ENCODE peak calls at places on chromosome 9, in eight cellular contexts. B is bronchial epithelial cell, T is Panc1, O is OCI-LY7, X is neural progenitor cell, L is uterus, J is GM23248, N is mammary epithelial cell. C is an unnamed sample.

GRCh38 chr9:112334319-112334828 is 955 bp upstream of the PTBP3 start:
- DNase-seq in L (no peak), T (no peak), O (peak), N (peak), J (peak), B (peak), X (peak), C (no peak)

GRCh38 chr9:37678789-37679273 is 28.1 kb downstream of the FRMPD1 start:
- DNase-seq in X (no peak), J (no peak), L (no peak), N (no peak), O (no peak), T (no peak), B (no peak), C (no peak)

GRCh38 chr9:14309403-14309802 is 4.5 kb downstream of the NFIB start:
- DNase-seq in B (peak), O (no peak), J (no peak), T (no peak), X (no peak), N (peak), L (no peak), C (peak)

GRCh38 chr9:9560382-9561035 is 1052.3 kb downstream of the PTPRD start:
- DNase-seq in O (no peak), N (no peak), T (no peak), J (no peak), X (no peak), L (no peak), B (no peak), C (no peak)

GRCh38 chr9:16901589-16901988 is 31.1 kb upstream of the BNC2 start:
- DNase-seq in X (no peak), O (no peak), T (no peak), L (no peak), N (peak), J (peak), B (peak), C (no peak)

GRCh38 chr9:129885018-129885669 is 49.9 kb downstream of the USP20 start:
- DNase-seq in N (no peak), X (peak), O (peak), T (no peak), B (no peak), L (peak), J (peak), C (no peak)

GRCh38 chr9:85040806-85041575 is 371.5 kb downstream of the NTRK2 start:
- DNase-seq in T (no peak), J (no peak), B (peak), X (no peak), L (no peak), N (no peak), O (no peak), C (no peak)

GRCh38 chr9:136587145-136587943 is 41.5 kb upstream of the NOTCH1 start:
- DNase-seq in N (no peak), X (peak), J (peak), O (no peak), B (no peak), L (peak), T (no peak), C (no peak)

GRCh38 chr9:98460704-98461103 is 205.3 kb upstream of the TBC1D2 start:
- DNase-seq in L (no peak), N (no peak), J (no peak), T (no peak), X (no peak), B (no peak), O (no peak), C (no peak)

GRCh38 chr9:27726244-27727141 is 153.2 kb upstream of the C9orf72 start:
- DNase-seq in O (peak), X (peak), T (peak), J (peak), L (peak), B (peak), N (peak), C (peak)

GRCh38 chr9:37550781-37551180 is 25.4 kb downstream of the FBXO10 start:
- DNase-seq in N (no peak), B (no peak), O (no peak), X (no peak), J (peak), L (no peak), T (no peak), C (no peak)

GRCh38 chr9:133106511-133107244 is 14.4 kb downstream of the RALGDS start:
- DNase-seq in X (no peak), T (no peak), N (no peak), B (no peak), O (no peak), J (no peak), L (peak), C (no peak)

GRCh38 chr9:4066120-4066519 is 233.7 kb downstream of the GLIS3 start:
- DNase-seq in X (no peak), N (no peak), J (no peak), L (no peak), O (no peak), B (no peak), T (no peak), C (no peak)

GRCh38 chr9:111965566-111966019 is 69.0 kb downstream of the UGCG start:
- DNase-seq in B (peak), N (peak), J (peak), T (peak), X (no peak), L (no peak), O (no peak), C (peak)

GRCh38 chr9:132447346-132447745 is 37.3 kb downstream of the CFAP77 start:
- DNase-seq in X (peak), J (peak), B (no peak), L (no peak), T (no peak), O (no peak), N (no peak), C (no peak)

GRCh38 chr9:129069128-129069824 is 11.6 kb upstream of the DOLPP1 start:
- DNase-seq in T (no peak), N (no peak), O (no peak), B (no peak), L (no peak), X (no peak), J (no peak), C (no peak)

DNA sequence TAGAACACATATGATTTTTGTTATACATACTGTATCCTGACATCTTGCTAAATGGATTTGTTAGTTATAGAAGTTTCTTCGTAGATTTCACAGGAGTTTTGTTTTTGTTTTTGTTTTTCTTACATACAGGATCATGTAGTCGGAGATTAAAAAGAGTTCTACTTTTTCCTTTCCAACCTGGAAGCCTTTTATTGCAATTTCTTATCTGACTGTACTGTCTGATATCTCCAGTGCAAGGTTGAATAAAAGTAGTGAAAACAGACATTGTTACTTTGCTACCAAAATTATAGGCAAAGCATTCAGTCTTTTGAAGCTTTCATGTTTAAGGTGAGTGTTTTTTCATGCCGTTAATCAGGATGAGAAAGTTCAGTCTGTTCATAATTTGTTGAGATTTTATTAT is 117.4 kb upstream of the PRSS3 start:
- DNase-seq in J (no peak), T (no peak), B (no peak), L (no peak), N (no peak), O (no peak), X (no peak), C (no peak)
- H3K4me3 ChIP-seq in J (no peak), T (no peak), B (no peak), L (no peak), N (no peak), O (no peak), X (peak), C (no peak)

GRCh38 chr9:104245925-104246324 is 151.8 kb downstream of the SMC2 start:
- DNase-seq in X (no peak), N (no peak), J (no peak), T (no peak), O (no peak), L (no peak), B (no peak), C (no peak)
- H3K4me3 ChIP-seq in X (no peak), N (no peak), J (no peak), T (no peak), O (no peak), L (no peak), B (no peak), C (no peak)

DNA sequence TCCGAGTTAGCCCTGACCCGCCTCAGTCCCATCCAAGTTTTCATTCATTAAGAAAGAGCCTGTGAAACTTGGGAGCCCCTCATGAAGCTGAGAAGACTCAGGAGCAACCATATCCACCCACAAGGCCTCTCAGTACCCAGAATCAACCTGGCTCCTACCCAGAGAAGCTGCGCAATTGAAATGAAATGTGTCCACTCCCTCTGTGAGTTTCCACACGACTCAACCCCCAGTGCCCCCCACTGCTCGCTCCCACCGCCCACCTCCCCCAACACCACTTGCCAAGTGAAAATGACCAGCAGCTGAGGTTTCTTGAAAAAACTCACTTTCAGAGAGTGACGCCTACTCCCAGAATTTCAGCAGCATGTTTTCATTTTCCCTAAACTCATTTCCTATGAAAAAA is 104.6 kb downstream of the CDK5RAP2 start:
- DNase-seq in J (peak), N (no peak), O (no peak), T (no peak), L (no peak), X (no peak), B (no peak), C (no peak)
- H3K4me3 ChIP-seq in J (peak), N (no peak), O (no peak), T (no peak), L (no peak), X (no peak), B (no peak), C (no peak)

DNA sequence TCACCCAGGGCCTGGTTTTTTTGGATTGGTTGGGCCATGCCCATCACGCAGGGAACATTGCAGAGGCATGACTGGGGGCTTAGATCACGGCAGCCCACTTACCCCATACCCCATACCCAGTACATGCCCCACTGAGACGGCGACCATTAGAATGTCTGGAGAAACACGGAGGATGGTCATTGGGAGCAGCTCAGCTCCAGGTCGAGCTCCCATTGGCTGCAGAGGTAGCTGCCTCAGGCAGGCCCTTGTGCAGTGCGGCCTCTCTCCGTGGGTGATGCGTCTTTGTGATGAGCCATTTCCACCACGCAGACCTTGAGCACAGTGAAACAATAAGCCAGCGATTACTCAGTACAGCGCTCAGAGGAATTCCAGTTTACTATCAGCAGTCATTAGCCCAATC is 204.0 kb downstream of the GADD45G start:
- DNase-seq in O (no peak), J (no peak), N (no peak), L (peak), T (no peak), X (no peak), B (no peak), C (no peak)
- H3K4me3 ChIP-seq in O (no peak), J (no peak), N (no peak), L (no peak), T (no peak), X (no peak), B (no peak), C (no peak)

GRCh38 chr9:125375820-125376219 is 114.2 kb downstream of the GAPVD1 start:
- DNase-seq in J (no peak), X (no peak), O (no peak), B (no peak), N (no peak), T (no peak), L (no peak), C (no peak)

GRCh38 chr9:125376261-125377226 is 114.9 kb downstream of the GAPVD1 start:
- DNase-seq in J (no peak), O (no peak), X (no peak), T (no peak), L (no peak), N (no peak), B (no peak), C (no peak)

GRCh38 chr9:125372441-125373226 is 111.0 kb downstream of the GAPVD1 start:
- DNase-seq in N (no peak), X (no peak), B (no peak), T (no peak), J (no peak), O (no peak), L (no peak), C (no peak)

GRCh38 chr9:125377584-125378250 is 116.1 kb downstream of the GAPVD1 start:
- DNase-seq in L (no peak), N (no peak), J (no peak), O (no peak), T (no peak), X (no peak), B (no peak), C (no peak)

GRCh38 chr9:125374443-125375309 is 113.0 kb downstream of the GAPVD1 start:
- DNase-seq in T (peak), X (peak), L (peak), J (peak), N (peak), O (peak), B (peak), C (peak)
- H3K4me3 ChIP-seq in T (peak), X (peak), L (no peak), J (peak), N (peak), O (peak), B (peak), C (peak)

GRCh38 chr9:131032384-131032783 is 23.4 kb downstream of the LAMC3 start:
- DNase-seq in X (no peak), N (no peak), B (no peak), J (no peak), L (no peak), T (no peak), O (no peak), C (no peak)
- H3K4me3 ChIP-seq in X (no peak), N (no peak), B (no peak), J (no peak), L (no peak), T (no peak), O (no peak), C (no peak)